ENCODE peak calls at places on chromosomes 16 and 17, in five cellular contexts. One of them, this sample, is unnamed.

GRCh38 chr17:7548585-7549400 is at the start of gene TNFSF12:
- DNase-seq in endothelial cell of umbilical vein: peak; percentile 40
- DNase-seq in lower leg skin: peak; percentile 93
- DNase-seq in IMR-90: peak; percentile 7
- DNase-seq in adrenal gland: peak; percentile 60
- DNase-seq in this sample: peak; percentile 41

GRCh38 chr16:2233046-2233775 is 3.0 kb upstream of the DNASE1L2 start:
- DNase-seq in endothelial cell of umbilical vein: no peak
- DNase-seq in IMR-90: no peak
- DNase-seq in adrenal gland: no peak
- DNase-seq in lower leg skin: no peak
- DNase-seq in this sample: no peak

GRCh38 chr17:45839442-45839841 is 5.2 kb upstream of the SPPL2C start:
- DNase-seq in adrenal gland: no peak
- DNase-seq in IMR-90: no peak
- DNase-seq in lower leg skin: no peak
- DNase-seq in endothelial cell of umbilical vein: no peak
- DNase-seq in this sample: no peak

GRCh38 chr17:47253541-47254402 is at the start of gene ITGB3:
- DNase-seq in endothelial cell of umbilical vein: peak; percentile 83
- DNase-seq in lower leg skin: peak; percentile 95
- DNase-seq in adrenal gland: peak; percentile 72
- DNase-seq in IMR-90: peak; percentile 67
- DNase-seq in this sample: peak; percentile 39

GRCh38 chr17:75078097-75079022 is 9.4 kb upstream of the SLC16A5 start:
- DNase-seq in lower leg skin: no peak
- DNase-seq in adrenal gland: peak; percentile 46
- DNase-seq in IMR-90: peak; percentile 78
- DNase-seq in endothelial cell of umbilical vein: no peak
- DNase-seq in this sample: no peak

GRCh38 chr17:60145006-60145935 is 4.5 kb upstream of the CA4 start:
- DNase-seq in lower leg skin: no peak
- DNase-seq in endothelial cell of umbilical vein: no peak
- DNase-seq in adrenal gland: no peak
- DNase-seq in IMR-90: no peak
- DNase-seq in this sample: no peak

GRCh38 chr17:77601054-77601979 is 357.2 kb upstream of the TNRC6C start:
- DNase-seq in endothelial cell of umbilical vein: no peak
- DNase-seq in adrenal gland: peak; percentile 45
- DNase-seq in IMR-90: no peak
- DNase-seq in lower leg skin: peak; percentile 92
- DNase-seq in this sample: peak; percentile 26

GRCh38 chr17:70577456-70577855 is 408.1 kb downstream of the KCNJ2 start:
- DNase-seq in IMR-90: no peak
- DNase-seq in adrenal gland: no peak
- DNase-seq in lower leg skin: no peak
- DNase-seq in endothelial cell of umbilical vein: no peak
- DNase-seq in this sample: no peak

DNA sequence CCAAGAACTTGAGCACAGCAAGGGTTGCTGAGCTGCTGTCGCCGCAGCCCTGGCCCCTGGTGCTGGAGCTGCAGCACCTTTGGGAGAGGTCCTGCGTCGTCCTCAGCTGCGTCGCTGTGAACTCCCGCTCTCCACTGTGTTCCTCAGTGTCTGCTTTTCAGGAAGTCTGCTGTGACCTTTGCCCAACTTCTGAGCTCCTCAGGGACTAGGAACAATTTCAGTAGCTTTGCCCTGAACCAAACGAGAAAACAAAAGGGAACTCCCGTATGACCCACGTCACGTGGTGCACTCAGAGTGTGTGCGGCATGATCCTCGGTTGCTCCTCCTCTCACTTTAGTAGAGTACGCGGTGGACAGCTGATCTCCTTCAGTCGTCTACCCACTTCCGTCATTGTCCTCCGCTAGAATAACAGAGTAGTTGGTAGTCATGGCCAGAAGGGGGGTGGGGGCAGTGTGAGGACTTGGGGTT is 44.2 kb downstream of the WDR45B start:
- DNase-seq in lower leg skin: no peak
- DNase-seq in adrenal gland: peak; percentile 76
- DNase-seq in endothelial cell of umbilical vein: peak; percentile 36
- DNase-seq in IMR-90: peak; percentile 38
- DNase-seq in this sample: peak; percentile 49
- TF ChIP-seq POLR2A in lower leg skin: no peak
- TF ChIP-seq POLR2A in adrenal gland: no peak
- TF ChIP-seq POLR2A in endothelial cell of umbilical vein: no peak
- TF ChIP-seq POLR2A in IMR-90: no peak
- TF ChIP-seq POLR2A in this sample: no peak

GRCh38 chr17:2140683-2141082 is 85.8 kb downstream of the HIC1 start:
- DNase-seq in endothelial cell of umbilical vein: no peak
- DNase-seq in lower leg skin: no peak
- DNase-seq in IMR-90: no peak
- DNase-seq in adrenal gland: no peak
- DNase-seq in this sample: no peak

GRCh38 chr17:2137342-2138098 is 82.6 kb downstream of the HIC1 start:
- DNase-seq in IMR-90: peak; percentile 90
- DNase-seq in endothelial cell of umbilical vein: no peak
- DNase-seq in adrenal gland: peak; percentile 72
- DNase-seq in lower leg skin: peak; percentile 56
- DNase-seq in this sample: peak; percentile 18

GRCh38 chr17:2143332-2143731 is 88.4 kb downstream of the HIC1 start:
- DNase-seq in IMR-90: no peak
- DNase-seq in endothelial cell of umbilical vein: no peak
- DNase-seq in lower leg skin: no peak
- DNase-seq in adrenal gland: no peak
- DNase-seq in this sample: no peak

GRCh38 chr17:2138768-2139167 is 83.9 kb downstream of the HIC1 start:
- DNase-seq in adrenal gland: peak; percentile 78
- DNase-seq in IMR-90: no peak
- DNase-seq in lower leg skin: peak; percentile 68
- DNase-seq in endothelial cell of umbilical vein: peak; percentile 50
- DNase-seq in this sample: peak; percentile 46

DNA sequence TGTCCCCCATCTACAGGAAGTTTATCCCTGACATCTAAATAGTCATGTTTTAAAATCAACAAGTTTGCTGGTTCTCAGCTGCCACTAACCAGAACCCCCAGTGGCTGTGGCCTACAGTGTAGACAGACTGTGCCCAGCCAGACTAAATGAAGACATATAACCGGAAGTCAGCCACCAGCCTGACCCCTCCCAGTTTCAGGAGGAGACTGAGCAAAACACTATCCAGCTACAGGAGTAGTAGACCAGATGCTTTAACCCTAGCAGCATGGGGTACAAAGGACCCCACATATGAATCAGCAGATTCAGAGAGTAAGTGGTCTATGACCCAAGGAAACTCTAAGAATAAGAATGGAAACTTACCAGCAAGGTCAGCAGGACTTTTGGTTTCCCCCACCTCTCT is 83.4 kb downstream of the HIC1 start:
- DNase-seq in endothelial cell of umbilical vein: no peak
- DNase-seq in adrenal gland: peak; percentile 45
- DNase-seq in lower leg skin: peak; percentile 83
- DNase-seq in IMR-90: no peak
- DNase-seq in this sample: no peak
- TF ChIP-seq POLR2A in endothelial cell of umbilical vein: no peak
- TF ChIP-seq POLR2A in adrenal gland: no peak
- TF ChIP-seq POLR2A in lower leg skin: no peak
- TF ChIP-seq POLR2A in IMR-90: no peak
- TF ChIP-seq POLR2A in this sample: no peak

DNA sequence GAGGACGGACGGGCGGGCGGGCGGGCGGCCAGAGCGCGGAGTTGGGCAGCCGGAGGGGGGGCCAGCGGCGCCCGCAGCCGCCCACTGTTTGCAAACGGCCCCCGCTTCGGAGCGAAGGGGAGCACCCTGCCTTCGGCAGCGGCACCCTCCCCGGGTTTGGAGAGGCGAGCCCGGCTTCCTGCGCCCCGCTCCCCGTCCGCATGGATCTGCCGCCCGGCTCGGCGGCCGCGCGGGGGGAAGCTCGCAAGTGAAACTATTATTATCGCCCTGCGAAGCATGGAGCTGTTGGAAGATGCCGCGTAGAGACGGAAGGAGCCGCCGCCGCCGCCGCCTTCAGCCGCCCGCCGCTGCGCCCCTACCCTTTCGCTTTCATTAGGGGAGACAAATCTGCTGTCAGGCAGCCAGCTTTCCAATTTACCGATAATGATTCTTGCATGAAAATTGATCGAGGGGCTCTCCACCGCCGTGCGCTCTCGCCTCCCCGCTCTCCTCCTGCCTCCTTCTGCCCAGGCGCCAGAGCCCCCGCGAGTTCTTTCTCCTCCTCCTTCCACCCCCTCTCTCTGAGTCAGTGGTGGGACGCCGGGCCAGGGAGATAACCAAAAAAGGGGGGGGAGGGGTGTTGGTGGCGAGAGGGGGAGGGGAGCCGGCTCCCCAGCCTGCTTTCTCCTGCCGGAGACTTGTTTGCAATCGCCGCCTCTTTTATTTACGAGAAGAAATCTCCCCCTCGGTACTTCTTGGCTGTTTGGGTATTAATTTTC is 58.2 kb upstream of the GSE1 start:
- DNase-seq in IMR-90: peak; percentile 67
- DNase-seq in adrenal gland: peak; percentile 82
- DNase-seq in lower leg skin: peak; percentile 94
- DNase-seq in endothelial cell of umbilical vein: peak; percentile 50
- DNase-seq in this sample: no peak
- TF ChIP-seq POLR2A in IMR-90: peak; percentile 71
- TF ChIP-seq POLR2A in adrenal gland: no peak
- TF ChIP-seq POLR2A in lower leg skin: no peak
- TF ChIP-seq POLR2A in endothelial cell of umbilical vein: no peak
- TF ChIP-seq POLR2A in this sample: peak; percentile 70

GRCh38 chr16:3443108-3444031 is at the start of the genes NAA60 and ZNF597:
- DNase-seq in endothelial cell of umbilical vein: peak; percentile 90
- DNase-seq in lower leg skin: peak; percentile 93
- DNase-seq in IMR-90: peak; percentile 93
- DNase-seq in adrenal gland: peak; percentile 85
- DNase-seq in this sample: peak; percentile 81
- TF ChIP-seq POLR2A in endothelial cell of umbilical vein: no peak
- TF ChIP-seq POLR2A in lower leg skin: no peak
- TF ChIP-seq POLR2A in IMR-90: peak; percentile 75
- TF ChIP-seq POLR2A in adrenal gland: no peak
- TF ChIP-seq POLR2A in this sample: peak; percentile 36

GRCh38 chr17:19551708-19552148 is 18.1 kb downstream of the SLC47A1 start:
- DNase-seq in IMR-90: no peak
- DNase-seq in lower leg skin: no peak
- DNase-seq in endothelial cell of umbilical vein: no peak
- DNase-seq in adrenal gland: no peak
- DNase-seq in this sample: no peak
- TF ChIP-seq POLR2A in IMR-90: no peak
- TF ChIP-seq POLR2A in lower leg skin: no peak
- TF ChIP-seq POLR2A in endothelial cell of umbilical vein: no peak
- TF ChIP-seq POLR2A in adrenal gland: no peak
- TF ChIP-seq POLR2A in this sample: no peak